ENCODE peak calls at places on chromosomes 11 and 22, in eight cellular contexts. R is coronary artery, K is ovary, V is GM20000, E is omental fat pad, T is astrocyte of the spinal cord, S is H9, Z is body of pancreas. N is an unnamed sample.

GRCh38 chr11:62721994-62722393 is 5.3 kb downstream of the HNRNPUL2 start:
- DNase-seq in R (no peak), K (no peak), V (no peak), E (no peak), T (peak), S (no peak), Z (no peak), N (no peak)

GRCh38 chr11:57482782-57483569 is 22.6 kb downstream of the RTN4RL2 start:
- DNase-seq in R (no peak), K (peak), V (peak), E (peak), T (no peak), S (peak), Z (no peak), N (peak)

GRCh38 chr22:48850658-48851287 is 976.9 kb downstream of the BRD1 start:
- DNase-seq in R (no peak), K (no peak), V (no peak), E (no peak), T (no peak), S (no peak), Z (no peak), N (no peak)

GRCh38 chr11:126102436-126102894 is 39.8 kb upstream of the CDON start:
- DNase-seq in R (no peak), K (peak), V (no peak), E (no peak), T (no peak), S (no peak), Z (peak), N (no peak)

GRCh38 chr22:50532824-50533344 is 3.1 kb upstream of the TYMP start:
- DNase-seq in R (no peak), K (no peak), V (no peak), E (no peak), T (no peak), S (no peak), Z (no peak), N (no peak)

GRCh38 chr22:38733329-38734202 is 22.2 kb downstream of the SUN2 start:
- DNase-seq in R (no peak), K (peak), V (peak), E (no peak), T (no peak), S (peak), Z (peak), N (no peak)

GRCh38 chr11:210803-211180 is 3.3 kb downstream of the RIC8A start:
- DNase-seq in R (no peak), K (no peak), V (no peak), E (no peak), T (no peak), S (no peak), Z (no peak), N (no peak)

GRCh38 chr11:2991477-2992233 is 474 bp downstream of the NAP1L4 start:
- DNase-seq in R (peak), K (no peak), V (no peak), E (peak), T (peak), S (no peak), Z (no peak), N (no peak)

GRCh38 chr22:45891471-45891995 is 85.4 kb downstream of the WNT7B start:
- DNase-seq in R (no peak), K (peak), V (no peak), E (no peak), T (no peak), S (no peak), Z (no peak), N (no peak)

GRCh38 chr11:11977206-11977938 is 31.1 kb downstream of the DKK3 start:
- DNase-seq in R (peak), K (peak), V (no peak), E (no peak), T (peak), S (peak), Z (peak), N (no peak)

GRCh38 chr11:122214567-122214966 is 98.6 kb upstream of the BLID start:
- DNase-seq in R (no peak), K (no peak), V (no peak), E (no peak), T (peak), S (no peak), Z (no peak), N (no peak)

GRCh38 chr11:122215244-122215992 is 99.4 kb upstream of the BLID start:
- DNase-seq in R (peak), K (peak), V (peak), E (peak), T (peak), S (peak), Z (peak), N (peak)

DNA sequence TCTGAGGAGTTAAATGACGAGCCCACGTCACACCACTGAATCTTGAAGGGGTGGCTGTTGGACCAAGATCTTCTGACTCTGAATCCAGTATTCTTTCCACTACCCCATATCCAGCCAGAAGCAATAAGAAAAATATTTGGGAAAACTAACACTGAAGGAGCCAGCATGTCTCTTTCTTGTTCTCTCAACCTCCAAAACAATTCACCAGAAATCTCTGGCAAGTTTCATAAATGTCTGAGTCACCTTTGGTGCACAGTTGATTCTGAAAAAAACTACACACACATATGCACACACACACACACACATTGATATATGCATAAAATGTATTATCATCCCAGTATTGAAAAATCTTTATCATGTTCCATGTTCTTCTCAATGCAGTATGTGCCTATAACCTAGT is 104.3 kb upstream of the BLID start:
- DNase-seq in R (no peak), K (no peak), V (no peak), E (no peak), T (no peak), S (no peak), Z (no peak), N (no peak)
- TF ChIP-seq CTCF in R (no peak), K (no peak), V (no peak), E (no peak), T (no peak), S (no peak), Z (no peak), N (no peak)

GRCh38 chr22:18136563-18137320 is 13.2 kb upstream of the USP18 start:
- DNase-seq in R (no peak), K (no peak), V (no peak), E (no peak), T (no peak), S (no peak), Z (no peak), N (no peak)
- TF ChIP-seq CTCF in R (no peak), K (no peak), V (no peak), E (no peak), T (no peak), S (no peak), Z (no peak), N (no peak)

DNA sequence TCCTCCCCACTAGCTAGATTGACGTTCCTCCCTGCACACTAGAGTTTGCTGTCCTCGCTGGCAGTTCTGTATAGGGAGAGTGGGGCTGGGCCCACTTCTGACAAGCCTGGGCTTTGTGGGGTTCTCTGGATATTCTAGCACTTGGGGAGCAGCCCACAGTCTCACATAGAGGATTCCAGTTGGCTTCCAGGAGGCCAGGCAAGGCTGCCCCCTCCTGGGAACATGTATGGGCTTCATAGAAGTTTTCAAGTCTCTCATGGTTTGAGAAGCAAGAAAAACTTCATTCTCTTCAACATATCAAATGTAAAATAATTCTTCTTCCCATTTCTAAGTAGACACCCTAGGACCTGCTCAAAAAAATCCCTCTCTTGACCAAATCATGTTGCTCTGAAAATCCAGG is 87.5 kb downstream of the NAV2 start:
- DNase-seq in R (no peak), K (no peak), V (no peak), E (no peak), T (no peak), S (no peak), Z (no peak), N (no peak)
- TF ChIP-seq CTCF in R (no peak), K (no peak), V (no peak), E (no peak), T (peak), S (peak), Z (peak), N (no peak)

GRCh38 chr11:36014499-36014898 is 70.6 kb downstream of the LDLRAD3 start:
- DNase-seq in R (no peak), K (no peak), V (no peak), E (no peak), T (no peak), S (no peak), Z (no peak), N (no peak)
- TF ChIP-seq CTCF in R (no peak), K (no peak), V (no peak), E (no peak), T (no peak), S (no peak), Z (no peak), N (no peak)

DNA sequence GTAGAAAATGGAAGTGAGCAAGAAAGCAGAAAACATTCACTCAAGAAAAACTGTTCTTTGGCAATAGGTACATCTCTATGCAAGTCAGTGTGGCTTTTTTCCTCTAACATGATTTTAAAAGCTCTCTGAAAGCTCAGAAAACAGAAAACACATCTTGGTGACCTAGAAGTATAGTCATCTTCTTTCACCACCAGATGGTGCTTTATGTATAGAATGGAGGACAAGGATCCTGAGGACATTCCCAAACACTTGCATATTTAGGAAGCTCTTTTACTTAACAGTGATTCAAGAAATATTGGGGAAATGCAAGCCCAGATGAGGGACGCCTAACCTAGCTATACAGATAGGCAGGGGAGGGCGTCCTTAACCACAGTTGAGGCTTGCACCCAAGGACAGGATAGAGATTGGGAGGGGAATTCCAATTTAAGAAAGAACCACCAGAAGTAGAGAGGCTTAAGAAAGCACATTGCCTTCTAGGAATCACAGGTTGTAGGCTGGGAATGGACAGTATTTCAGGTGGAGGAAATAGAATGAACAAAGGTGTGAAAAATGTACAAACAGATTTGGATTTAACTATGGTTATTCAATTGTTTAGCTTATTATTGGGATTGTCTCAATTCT is 13.8 kb upstream of the CCDC81 start:
- DNase-seq in R (no peak), K (no peak), V (no peak), E (no peak), T (peak), S (no peak), Z (no peak), N (no peak)
- TF ChIP-seq CTCF in R (no peak), K (no peak), V (no peak), E (no peak), T (peak), S (peak), Z (no peak), N (no peak)

DNA sequence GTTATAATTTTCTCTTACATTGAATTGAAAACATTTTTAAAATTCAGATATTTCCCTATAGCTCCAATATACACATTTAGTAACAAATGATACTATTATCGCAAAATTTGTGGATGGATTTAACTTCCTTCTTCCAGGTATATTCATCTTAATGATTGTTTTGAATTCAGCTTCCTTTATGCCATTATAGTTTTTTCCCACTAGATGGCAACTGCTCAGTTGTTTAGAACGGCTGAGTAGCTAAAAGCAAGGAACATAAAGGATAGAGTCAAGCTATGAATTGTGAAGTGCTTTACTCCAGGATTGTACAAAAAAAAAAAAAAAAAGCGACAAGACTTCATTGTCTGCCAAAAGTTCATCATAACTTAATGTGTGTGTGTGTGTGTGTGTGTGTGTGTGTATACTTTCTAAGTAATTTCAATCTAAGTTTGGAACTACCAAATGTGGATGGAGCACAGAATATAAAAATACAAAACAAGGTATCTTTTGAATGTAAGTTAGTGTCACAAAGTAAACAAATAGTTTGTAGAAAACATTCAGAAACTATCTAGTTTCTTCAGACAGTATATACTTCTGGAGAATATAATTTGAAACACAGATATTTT is 846.4 kb downstream of the DLG2 start:
- DNase-seq in R (no peak), K (no peak), V (no peak), E (no peak), T (peak), S (no peak), Z (no peak), N (no peak)
- TF ChIP-seq CTCF in R (no peak), K (no peak), V (no peak), E (no peak), T (peak), S (peak), Z (peak), N (peak)

DNA sequence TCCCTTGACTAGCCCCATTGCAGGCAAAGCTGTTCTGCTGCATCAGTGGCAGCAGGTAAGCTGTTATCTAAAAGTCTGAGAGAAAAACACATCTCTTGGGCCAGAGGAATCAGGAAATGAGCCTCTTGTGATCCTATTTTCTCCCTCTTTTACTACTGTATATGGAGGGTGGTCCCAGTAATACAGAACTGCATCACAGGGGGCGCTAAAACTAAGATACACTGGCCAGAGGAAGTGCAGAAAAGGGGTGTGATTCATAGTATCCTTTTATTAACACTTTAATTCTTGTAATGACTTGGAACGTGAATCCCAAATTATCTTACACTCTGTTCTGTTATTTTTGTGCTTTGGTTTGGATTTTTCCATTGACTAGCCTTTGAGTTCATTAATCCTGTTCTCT is 8.8 kb upstream of the MED17 start:
- DNase-seq in R (no peak), K (no peak), V (no peak), E (no peak), T (no peak), S (peak), Z (no peak), N (no peak)
- TF ChIP-seq CTCF in R (no peak), K (no peak), V (no peak), E (no peak), T (peak), S (peak), Z (no peak), N (peak)

DNA sequence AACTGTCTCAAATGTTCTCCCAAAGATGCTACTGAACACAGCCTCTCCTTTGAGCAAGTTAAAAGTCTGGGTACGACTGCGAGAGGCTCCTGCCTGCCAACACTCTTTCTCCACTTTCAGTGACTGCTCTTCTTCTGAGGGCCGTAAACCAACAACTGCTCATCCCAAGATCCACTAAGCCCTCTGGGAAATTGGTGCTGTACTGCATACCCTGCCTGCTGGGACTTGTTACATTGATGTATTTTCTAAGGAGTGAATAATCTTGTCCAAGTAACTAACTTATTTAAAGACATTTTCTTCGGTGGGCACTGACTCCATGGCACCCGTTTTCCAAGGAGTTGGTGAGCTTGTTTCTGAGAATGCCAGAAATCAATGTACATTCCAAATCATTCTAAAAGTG is 87.2 kb downstream of the ZNF280B start:
- DNase-seq in R (no peak), K (no peak), V (no peak), E (no peak), T (no peak), S (no peak), Z (no peak), N (no peak)
- TF ChIP-seq CTCF in R (no peak), K (no peak), V (no peak), E (no peak), T (no peak), S (no peak), Z (no peak), N (no peak)

DNA sequence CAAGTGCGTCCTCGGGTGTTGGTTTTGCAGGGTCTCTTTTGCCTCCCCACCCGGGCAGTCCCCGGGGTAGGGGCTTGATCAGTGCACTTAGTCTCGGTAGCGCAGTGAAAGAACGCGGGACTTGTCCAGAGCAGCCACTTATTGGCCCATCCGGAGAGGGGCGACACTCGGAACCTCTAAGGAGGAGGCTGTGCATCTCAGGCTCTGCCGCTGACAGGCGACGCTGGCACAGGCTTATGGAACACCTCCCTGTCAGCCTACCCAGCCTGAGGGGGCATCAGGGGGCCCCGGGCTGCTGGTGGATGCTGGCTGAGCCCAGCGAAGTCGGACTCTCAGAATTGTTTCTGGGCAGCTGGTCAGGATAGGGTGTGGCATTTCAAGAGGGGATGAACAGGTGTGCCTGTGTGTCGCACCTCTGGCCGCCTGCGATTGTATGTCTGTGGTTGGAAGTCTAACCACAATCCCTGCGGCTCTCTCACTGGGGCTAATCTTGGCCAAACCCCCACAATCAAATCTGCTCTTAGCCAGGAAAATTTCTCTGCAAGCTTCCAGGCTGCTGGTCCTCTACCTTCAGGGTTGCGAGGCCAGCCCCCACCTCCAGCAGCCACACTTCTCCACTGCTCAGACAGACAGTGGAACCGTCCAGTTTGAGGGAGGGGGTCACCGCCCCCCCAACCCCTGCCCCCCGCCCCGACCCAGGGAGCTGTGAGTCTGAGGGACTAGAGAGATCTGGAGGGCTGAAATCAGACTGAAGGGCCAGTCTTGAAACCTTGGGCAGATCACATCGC is 814 bp downstream of the ATG16L2 start:
- DNase-seq in R (peak), K (no peak), V (peak), E (no peak), T (peak), S (peak), Z (peak), N (no peak)
- TF ChIP-seq CTCF in R (no peak), K (no peak), V (no peak), E (no peak), T (peak), S (no peak), Z (no peak), N (no peak)